ENCODE peak calls at places on chromosomes 3 and 15, in eight cellular contexts. T is SJSA1; P is cerebellum; N is stimulated activated CD8-positive, alpha-beta memory T cell treated with anti-CD3 and anti-CD28 coated beads, Interleukin-4, amount 100 ng/mL, for 24 hours; E is anterior cingulate cortex; M is GM12891; V is breast epithelium; D is stimulated activated naive CD4-positive, alpha-beta T cell treated with Interleukin-2 at 50 U/mL for 16 hours. O is an unnamed sample.

GRCh38 chr3:131432441-131432840 is 50.9 kb downstream of the NUDT16 start:
- DNase-seq in T (no peak), P (no peak), N (no peak), E (no peak), M (no peak), V (no peak), D (no peak), O (no peak)

GRCh38 chr15:90872481-90873184 is 4.2 kb downstream of the FURIN start:
- DNase-seq in T (peak), P (no peak), N (no peak), E (no peak), M (no peak), V (no peak), D (peak), O (no peak)

GRCh38 chr15:69897471-69898237 is 200.1 kb downstream of the TLE3 start:
- DNase-seq in T (no peak), P (no peak), N (no peak), E (no peak), M (no peak), V (no peak), D (no peak), O (no peak)

GRCh38 chr15:81785181-81785580 is 260.6 kb downstream of the MEX3B start:
- DNase-seq in T (no peak), P (no peak), N (no peak), E (no peak), M (no peak), V (no peak), D (no peak), O (no peak)

GRCh38 chr15:48352474-48353072 is 21.3 kb downstream of the DUT start:
- DNase-seq in T (peak), P (peak), N (peak), E (no peak), M (peak), V (peak), D (peak), O (peak)

GRCh38 chr3:48915296-48915695 is 3.3 kb upstream of the ARIH2 start:
- DNase-seq in T (no peak), P (no peak), N (no peak), E (no peak), M (no peak), V (no peak), D (no peak), O (no peak)

GRCh38 chr15:50883903-50884302 is 24.6 kb upstream of the AP4E1 start:
- DNase-seq in T (peak), P (no peak), N (no peak), E (no peak), M (no peak), V (no peak), D (no peak), O (no peak)

GRCh38 chr15:89828324-89829145 is 13.9 kb upstream of the ANPEP start:
- DNase-seq in T (peak), P (no peak), N (no peak), E (no peak), M (no peak), V (no peak), D (no peak), O (peak)

GRCh38 chr3:98903099-98903498 is 1.6 kb upstream of the DCBLD2 start:
- DNase-seq in T (no peak), P (no peak), N (no peak), E (no peak), M (no peak), V (no peak), D (no peak), O (no peak)

GRCh38 chr15:82043726-82044372 is 2.0 kb downstream of the MEX3B start:
- DNase-seq in T (no peak), P (peak), N (no peak), E (no peak), M (no peak), V (no peak), D (no peak), O (no peak)

GRCh38 chr3:48039487-48040190 is 23.4 kb upstream of the MAP4 start:
- DNase-seq in T (no peak), P (no peak), N (no peak), E (no peak), M (no peak), V (no peak), D (no peak), O (no peak)

GRCh38 chr3:177338697-177339219 is 141.5 kb upstream of the TBL1XR1 start:
- DNase-seq in T (no peak), P (no peak), N (no peak), E (no peak), M (no peak), V (no peak), D (no peak), O (no peak)

GRCh38 chr15:95371664-95372063 is 958.8 kb upstream of the NR2F2 start:
- DNase-seq in T (no peak), P (no peak), N (no peak), E (no peak), M (no peak), V (no peak), D (no peak), O (no peak)

O was measured in stomach.